ENCODE peak calls at places on chromosomes 7 and 10, in five cellular contexts. K is GM12865; C is fibroblast of pulmonary artery; L is cardiac muscle cell; I is activated CD8-positive, alpha-beta T cell treated with anti-CD3 and anti-CD28 coated beads for 36 hours. A is an unnamed sample.

GRCh38 chr10:103691723-103692380 is 163.5 kb downstream of the SH3PXD2A start:
- DNase-seq in K (peak), C (no peak), L (no peak), I (peak), A (peak)

GRCh38 chr10:28240400-28240799 is 62.5 kb downstream of the MPP7 start:
- DNase-seq in K (no peak), C (no peak), L (no peak), I (no peak), A (no peak)

GRCh38 chr7:1567082-1567771 is 2.6 kb downstream of the PSMG3 start:
- DNase-seq in K (no peak), C (no peak), L (no peak), I (no peak), A (peak)

GRCh38 chr7:126637538-126637937 is 615.2 kb downstream of the GRM8 start:
- DNase-seq in K (no peak), C (no peak), L (no peak), I (no peak), A (no peak)

GRCh38 chr10:33781666-33782395 is 447.4 kb upstream of the NRP1 start:
- DNase-seq in K (no peak), C (no peak), L (no peak), I (no peak), A (no peak)

GRCh38 chr10:97058521-97058920 is 127.2 kb downstream of the SLIT1 start:
- DNase-seq in K (no peak), C (no peak), L (no peak), I (no peak), A (no peak)

GRCh38 chr10:125843603-125844329 is 20.4 kb downstream of the BCCIP start:
- DNase-seq in K (no peak), C (no peak), L (no peak), I (no peak), A (no peak)

GRCh38 chr7:100407285-100408180 is 21.0 kb downstream of the ZCWPW1 start:
- DNase-seq in K (peak), C (peak), L (peak), I (peak), A (peak)

GRCh38 chr10:102580230-102580629 is 64.0 kb upstream of the TRIM8 start:
- DNase-seq in K (no peak), C (peak), L (no peak), I (no peak), A (no peak)

GRCh38 chr10:52436664-52437063 is 122.6 kb downstream of the DKK1 start:
- DNase-seq in K (no peak), C (no peak), L (no peak), I (no peak), A (no peak)

GRCh38 chr7:5692112-5692844 is 89.2 kb downstream of the RNF216 start:
- DNase-seq in K (peak), C (peak), L (no peak), I (no peak), A (peak)

GRCh38 chr7:115662676-115663075 is 367.9 kb downstream of the TFEC start:
- DNase-seq in K (no peak), C (no peak), L (no peak), I (no peak), A (no peak)

GRCh38 chr7:151509670-151510333 is 9.9 kb downstream of the RHEB start:
- DNase-seq in K (no peak), C (no peak), L (no peak), I (no peak), A (no peak)

GRCh38 chr10:130301026-130301892 is 165.1 kb downstream of the GLRX3 start:
- DNase-seq in K (no peak), C (peak), L (no peak), I (peak), A (no peak)

GRCh38 chr10:109922353-109922975 is 847 bp downstream of the XPNPEP1 start:
- DNase-seq in K (no peak), C (no peak), L (peak), I (no peak), A (no peak)

GRCh38 chr7:80665526-80665925 is 27.1 kb downstream of the CD36 start:
- DNase-seq in K (no peak), C (no peak), L (no peak), I (no peak), A (peak)

GRCh38 chr7:11458736-11459483 is 373.1 kb downstream of the THSD7A start:
- DNase-seq in K (no peak), C (peak), L (no peak), I (no peak), A (peak)

GRCh38 chr7:120989571-120990220 is 1.2 kb downstream of the CPED1 start:
- DNase-seq in K (no peak), C (peak), L (no peak), I (no peak), A (no peak)

GRCh38 chr10:126422561-126422960 is 34.3 kb upstream of the ADAM12 start:
- DNase-seq in K (no peak), C (peak), L (no peak), I (no peak), A (peak)

GRCh38 chr10:3091346-3091787 is 24.0 kb downstream of the PFKP start:
- DNase-seq in K (peak), C (peak), L (no peak), I (peak), A (peak)

GRCh38 chr7:4123823-4124222 is 558.3 kb upstream of the FOXK1 start:
- DNase-seq in K (no peak), C (no peak), L (no peak), I (peak), A (peak)

GRCh38 chr7:117283371-117283770 is 39.5 kb downstream of the WNT2 start:
- DNase-seq in K (no peak), C (peak), L (no peak), I (no peak), A (peak)

GRCh38 chr10:95445837-95446347 is 115.3 kb downstream of the SORBS1 start:
- DNase-seq in K (peak), C (peak), L (peak), I (peak), A (peak)

GRCh38 chr7:80634505-80634904 is 3.9 kb upstream of the CD36 start:
- DNase-seq in K (no peak), C (peak), L (no peak), I (no peak), A (peak)

GRCh38 chr7:15832996-15833395 is 146.5 kb upstream of the MEOX2 start:
- DNase-seq in K (no peak), C (peak), L (no peak), I (no peak), A (no peak)

GRCh38 chr10:63681965-63682704 is 160.9 kb downstream of the REEP3 start:
- DNase-seq in K (peak), C (peak), L (no peak), I (no peak), A (peak)

GRCh38 chr10:103282961-103283360 is 6.0 kb downstream of the INA start:
- DNase-seq in K (no peak), C (no peak), L (no peak), I (no peak), A (no peak)

GRCh38 chr7:76318488-76319353 is 16.2 kb downstream of the HSPB1 start:
- DNase-seq in K (peak), C (peak), L (peak), I (peak), A (peak)

GRCh38 chr10:31190488-31190887 is 128.5 kb upstream of the ZEB1 start:
- DNase-seq in K (no peak), C (no peak), L (no peak), I (no peak), A (no peak)

GRCh38 chr7:152762056-152762455 is 2.5 kb downstream of the ACTR3B start:
- DNase-seq in K (no peak), C (peak), L (no peak), I (no peak), A (peak)

GRCh38 chr7:2529161-2530075 is 9.8 kb downstream of the LFNG start:
- DNase-seq in K (peak), C (peak), L (no peak), I (peak), A (no peak)

GRCh38 chr10:72742077-72742476 is 50.1 kb downstream of the MCU start:
- DNase-seq in K (no peak), C (no peak), L (no peak), I (no peak), A (no peak)

GRCh38 chr10:115606081-115606480 is 512.9 kb downstream of the ATRNL1 start:
- DNase-seq in K (no peak), C (no peak), L (no peak), I (no peak), A (no peak)

GRCh38 chr10:5816170-5816569 is 2.9 kb upstream of the GDI2 start:
- DNase-seq in K (peak), C (no peak), L (no peak), I (no peak), A (no peak)

DNA sequence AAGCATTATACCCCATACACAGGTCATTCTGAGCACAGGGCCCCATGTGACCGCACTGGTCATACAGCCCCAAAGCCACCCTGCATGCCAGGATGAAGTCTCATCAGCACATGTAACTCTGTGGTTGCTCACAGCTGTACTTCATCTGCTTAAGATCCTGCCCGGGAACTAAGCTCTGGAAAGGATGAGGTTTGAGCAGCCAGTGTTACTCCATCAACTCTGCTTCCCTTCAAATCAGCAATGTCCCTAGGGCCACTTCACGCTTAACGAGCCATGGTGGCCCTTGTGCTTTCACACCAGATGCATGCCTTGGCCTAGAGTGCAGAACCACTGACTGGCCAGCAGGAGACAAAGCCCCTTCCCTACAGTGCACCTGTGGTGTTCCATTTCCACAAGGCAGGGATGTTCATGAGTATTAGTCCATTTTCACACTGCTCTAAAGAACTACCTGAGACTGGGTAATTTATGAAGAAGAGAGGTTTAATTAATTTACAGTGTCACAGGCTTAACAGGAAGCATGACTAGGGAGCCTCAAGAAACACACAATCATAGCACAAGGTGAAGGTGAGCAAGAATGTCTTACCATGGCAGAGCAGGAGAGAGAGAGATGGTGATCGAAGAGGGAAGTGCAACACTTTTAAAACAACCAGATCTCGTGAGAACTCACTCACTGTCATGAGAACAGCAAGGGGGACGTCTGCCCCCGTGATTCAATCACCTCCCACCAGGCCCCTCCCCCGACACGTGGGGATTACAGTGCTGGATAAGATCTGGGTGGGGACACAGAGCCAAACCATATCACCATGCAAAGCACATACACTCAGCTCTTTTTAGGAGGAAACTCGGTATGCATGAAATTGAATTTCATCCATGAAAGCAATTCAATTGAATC is 149.0 kb upstream of the CDCA7L start:
- DNase-seq in K (no peak), C (no peak), L (no peak), I (no peak), A (no peak)
- TF ChIP-seq CTCF in K (peak), C (no peak), L (no peak), I (no peak), A (peak)

DNA sequence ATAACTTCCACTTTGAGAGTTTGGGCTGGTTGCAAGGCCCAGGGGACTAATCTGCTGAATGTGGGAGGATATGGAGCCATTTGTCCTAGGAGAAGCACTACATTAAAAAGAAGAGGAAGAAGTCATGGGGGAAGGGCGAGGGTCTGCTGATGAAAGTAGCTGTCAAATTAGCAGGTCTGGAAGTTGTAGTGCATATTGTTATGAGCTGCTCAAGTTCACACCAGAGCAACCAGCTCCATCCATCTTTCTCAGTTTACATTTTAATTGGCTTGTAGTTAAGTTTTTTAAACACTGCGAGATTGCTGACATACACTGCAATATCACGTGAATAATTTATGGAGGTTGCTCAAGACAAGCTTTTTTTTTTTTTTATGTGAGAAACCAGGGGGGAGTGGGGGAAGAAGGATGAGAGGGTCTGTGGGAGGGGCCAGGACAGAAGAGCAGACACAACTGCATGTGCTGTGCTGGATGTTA is 759.1 kb upstream of the GALNT17 start:
- DNase-seq in K (no peak), C (no peak), L (no peak), I (no peak), A (no peak)
- TF ChIP-seq CTCF in K (no peak), C (no peak), L (no peak), I (no peak), A (no peak)

GRCh38 chr7:107201795-107202450 is 33.1 kb downstream of the HBP1 start:
- DNase-seq in K (peak), C (peak), L (peak), I (peak), A (peak)
- TF ChIP-seq CTCF in K (peak), C (peak), L (peak), I (peak), A (peak)

GRCh38 chr7:33043434-33043833 is 19.1 kb downstream of the NT5C3A start:
- DNase-seq in K (no peak), C (no peak), L (peak), I (no peak), A (no peak)

GRCh38 chr7:33044986-33045385 is 17.6 kb downstream of the NT5C3A start:
- DNase-seq in K (peak), C (no peak), L (no peak), I (no peak), A (no peak)

GRCh38 chr7:33048257-33048656 is 14.3 kb downstream of the NT5C3A start:
- DNase-seq in K (no peak), C (no peak), L (no peak), I (no peak), A (no peak)

GRCh38 chr7:33040803-33041516 is 21.6 kb downstream of the NT5C3A start:
- DNase-seq in K (peak), C (no peak), L (peak), I (peak), A (peak)

DNA sequence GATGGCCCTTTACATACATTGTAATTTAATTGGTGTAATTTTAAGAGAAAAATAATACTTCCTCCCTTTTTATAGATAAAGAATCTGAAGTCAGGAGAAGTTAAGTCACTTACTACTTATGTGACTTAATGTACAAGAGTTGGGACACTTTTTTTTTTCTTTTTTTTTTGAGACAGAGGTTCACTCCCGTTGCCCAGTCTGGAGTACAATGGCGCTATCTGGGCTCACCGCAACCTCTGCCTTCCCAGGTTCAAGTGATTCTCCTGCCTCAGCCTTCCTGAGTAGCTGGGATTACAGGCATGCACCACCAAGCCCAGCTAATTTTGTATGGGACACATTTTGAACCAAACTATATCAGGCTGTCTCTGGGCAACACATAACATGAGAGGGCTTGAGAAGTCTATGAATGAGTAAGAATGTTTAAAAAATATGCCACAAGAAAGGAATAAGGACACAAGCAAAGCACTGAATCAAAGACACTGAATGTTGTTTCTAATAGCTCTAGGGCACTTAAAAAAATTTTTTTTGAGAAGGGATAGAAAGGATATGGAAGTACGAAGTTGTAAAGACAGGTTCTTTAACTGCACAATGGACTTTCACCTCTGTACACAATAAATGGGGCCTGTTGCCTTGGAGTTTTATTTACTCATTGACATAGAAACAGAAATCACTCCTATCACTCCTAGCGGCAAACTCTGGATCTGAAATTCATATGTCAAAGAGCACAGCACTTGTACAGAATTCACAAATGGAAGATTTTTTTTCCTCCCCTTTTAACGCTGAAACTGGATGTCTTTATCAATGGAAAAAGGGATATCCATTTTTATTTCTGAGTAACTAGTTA is 18.5 kb downstream of the NT5C3A start:
- DNase-seq in K (no peak), C (peak), L (no peak), I (no peak), A (peak)
- TF ChIP-seq CTCF in K (no peak), C (peak), L (no peak), I (no peak), A (peak)

GRCh38 chr7:70793767-70794166 is 338.2 kb upstream of the GALNT17 start:
- DNase-seq in K (no peak), C (no peak), L (no peak), I (no peak), A (no peak)

GRCh38 chr7:70793060-70793459 is 338.9 kb upstream of the GALNT17 start:
- DNase-seq in K (no peak), C (no peak), L (no peak), I (no peak), A (no peak)

GRCh38 chr7:70797109-70797514 is 334.8 kb upstream of the GALNT17 start:
- DNase-seq in K (no peak), C (no peak), L (peak), I (no peak), A (no peak)

GRCh38 chr7:70794962-70795361 is 337.0 kb upstream of the GALNT17 start:
- DNase-seq in K (no peak), C (no peak), L (no peak), I (no peak), A (no peak)

DNA sequence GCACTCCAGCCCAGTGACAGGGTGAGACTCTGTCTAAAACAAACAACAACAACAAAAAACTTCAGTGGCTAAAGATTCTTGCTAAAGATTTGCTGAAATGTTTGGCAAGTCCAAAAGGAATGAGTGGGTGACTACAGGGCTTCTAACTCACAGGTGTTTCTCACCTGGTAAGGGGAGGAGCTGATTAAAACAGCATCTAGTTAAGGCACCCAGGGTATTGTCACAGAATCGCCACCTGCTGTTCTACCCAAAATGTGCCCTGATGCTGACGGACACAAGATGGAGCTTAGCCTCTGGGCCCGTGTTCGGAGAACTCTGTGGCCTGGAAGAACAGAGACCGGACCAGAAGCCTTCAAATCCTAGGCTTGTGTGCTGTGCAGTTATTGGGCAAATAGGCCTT is 336.0 kb upstream of the GALNT17 start:
- DNase-seq in K (no peak), C (no peak), L (no peak), I (no peak), A (no peak)
- TF ChIP-seq CTCF in K (no peak), C (no peak), L (no peak), I (no peak), A (no peak)

GRCh38 chr10:119358140-119358512 is 150.8 kb downstream of the GRK5 start:
- DNase-seq in K (no peak), C (no peak), L (no peak), I (no peak), A (no peak)

GRCh38 chr10:119353438-119353837 is 146.1 kb downstream of the GRK5 start:
- DNase-seq in K (no peak), C (no peak), L (no peak), I (no peak), A (no peak)

GRCh38 chr10:119357389-119358139 is 150.2 kb downstream of the GRK5 start:
- DNase-seq in K (no peak), C (no peak), L (no peak), I (no peak), A (no peak)

GRCh38 chr10:119358567-119358966 is 151.2 kb downstream of the GRK5 start:
- DNase-seq in K (no peak), C (no peak), L (no peak), I (no peak), A (no peak)

DNA sequence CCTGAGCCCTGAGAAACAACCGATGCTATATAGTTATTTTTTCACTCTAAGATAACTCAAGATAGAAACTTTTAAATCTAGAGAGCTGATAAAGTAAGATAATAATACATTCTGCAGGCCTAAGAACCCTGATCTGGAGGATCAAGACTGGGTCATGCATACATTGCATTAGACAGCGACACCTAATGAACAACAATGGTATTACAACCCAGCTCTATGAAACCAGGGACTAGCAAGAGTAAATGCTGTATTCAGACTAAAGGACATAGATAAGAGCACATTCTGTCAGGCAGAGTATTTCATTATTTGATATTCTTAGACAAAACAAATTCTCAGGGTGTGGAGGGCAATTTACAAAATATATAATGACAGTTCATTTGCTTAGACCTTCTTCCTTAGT is 148.6 kb downstream of the GRK5 start:
- DNase-seq in K (no peak), C (no peak), L (no peak), I (no peak), A (peak)
- TF ChIP-seq CTCF in K (peak), C (peak), L (peak), I (peak), A (peak)

GRCh38 chr7:20778063-20778721 is 8.5 kb downstream of the SP8 start:
- DNase-seq in K (no peak), C (peak), L (peak), I (peak), A (no peak)
- TF ChIP-seq CTCF in K (peak), C (peak), L (peak), I (peak), A (peak)

GRCh38 chr10:132446661-132447445 is 49.9 kb downstream of the PWWP2B start:
- DNase-seq in K (peak), C (peak), L (peak), I (peak), A (peak)
- TF ChIP-seq CTCF in K (peak), C (peak), L (peak), I (peak), A (peak)

GRCh38 chr10:112724404-112724991 is 225.5 kb upstream of the TCF7L2 start:
- DNase-seq in K (no peak), C (no peak), L (peak), I (no peak), A (peak)
- TF ChIP-seq CTCF in K (no peak), C (no peak), L (no peak), I (no peak), A (no peak)

GRCh38 chr7:132557489-132558044 is 18.7 kb downstream of the PLXNA4 start:
- DNase-seq in K (no peak), C (peak), L (no peak), I (no peak), A (no peak)
- TF ChIP-seq CTCF in K (no peak), C (peak), L (peak), I (no peak), A (no peak)